ENCODE peak calls at places on chromosomes 5 and 9, in nine cellular contexts. J is stimulated activated naive CD4-positive, alpha-beta T cell; N is LoVo; G is GF-D8; U is MM.1S; K is neural progenitor cell; P is frontal cortex; M is WTC11; Q is NCI-H524. R is an unnamed sample.

GRCh38 chr5:115184780-115185179 is 15.1 kb upstream of the TRIM36 start:
- DNase-seq in M (no peak), K (no peak), Q (no peak), P (no peak), G (no peak), J (no peak), N (no peak), U (no peak), R (no peak)

GRCh38 chr5:61887271-61887670 is 418.7 kb upstream of the KIF2A start:
- DNase-seq in N (no peak), K (no peak), U (no peak), J (no peak), P (no peak), Q (no peak), M (no peak), G (no peak), R (no peak)

GRCh38 chr9:124450241-124450924 is at the start of gene ADGRD2:
- DNase-seq in U (no peak), G (no peak), K (peak), N (no peak), P (no peak), J (no peak), Q (peak), M (peak), R (no peak)

GRCh38 chr9:134455951-134456739 is 129.9 kb downstream of the RXRA start:
- DNase-seq in G (peak), Q (no peak), P (no peak), M (no peak), J (peak), N (no peak), K (no peak), U (no peak), R (peak)

GRCh38 chr5:41637869-41638268 is 127.5 kb upstream of the PLCXD3 start:
- DNase-seq in G (no peak), P (no peak), N (no peak), K (no peak), U (no peak), M (no peak), J (no peak), Q (no peak), R (no peak)

GRCh38 chr5:68148096-68148495 is 67.5 kb upstream of the PIK3R1 start:
- DNase-seq in G (no peak), Q (no peak), P (no peak), J (no peak), K (no peak), N (no peak), M (no peak), U (no peak), R (no peak)

GRCh38 chr9:8732367-8733075 is 932.9 kb upstream of the DMAC1 start:
- DNase-seq in M (no peak), K (no peak), J (no peak), G (no peak), Q (peak), P (no peak), U (no peak), N (no peak), R (no peak)

GRCh38 chr5:31827862-31828261 is 188.9 kb downstream of the PDZD2 start:
- DNase-seq in G (no peak), N (no peak), K (no peak), U (no peak), P (no peak), Q (no peak), J (no peak), M (no peak), R (no peak)